ENCODE peak calls at places on chromosomes 16 and 17, in ten cellular contexts. M, K, T, C, S, E, V, G, W and H are unnamed samples.

GRCh38 chr17:13113821-13114525 is 96.1 kb upstream of the ELAC2 start:
- DNase-seq in M (no peak), K (no peak), T (no peak), C (no peak), S (no peak), E (no peak), V (no peak), G (no peak), W (no peak), H (no peak)

GRCh38 chr16:89481556-89481955 is 8.8 kb downstream of the ANKRD11 start:
- DNase-seq in M (no peak), K (no peak), T (no peak), C (no peak), S (no peak), E (no peak), V (no peak), G (no peak), W (no peak), H (no peak)

GRCh38 chr17:14389656-14390055 is 88.8 kb downstream of the HS3ST3B1 start:
- DNase-seq in M (no peak), K (no peak), T (no peak), C (no peak), S (no peak), E (no peak), V (no peak), G (no peak), W (no peak), H (no peak)

GRCh38 chr16:76669288-76669687 is 392.1 kb downstream of the CNTNAP4 start:
- DNase-seq in M (no peak), K (no peak), T (no peak), C (no peak), S (no peak), E (no peak), V (no peak), G (no peak), W (no peak), H (no peak)

GRCh38 chr17:35286120-35286781 is 43.4 kb downstream of the SLFN5 start:
- DNase-seq in M (no peak), K (no peak), T (no peak), C (no peak), S (no peak), E (no peak), V (no peak), G (peak; percentile 51), W (no peak), H (no peak)

GRCh38 chr17:34379876-34380275 is 16.8 kb upstream of the CCL1 start:
- DNase-seq in M (no peak), K (no peak), T (no peak), C (no peak), S (no peak), E (no peak), V (no peak), G (no peak), W (no peak), H (no peak)

GRCh38 chr17:49337900-49338299 is 24.1 kb downstream of the ZNF652 start:
- DNase-seq in M (peak; percentile 26), K (no peak), T (no peak), C (no peak), S (no peak), E (no peak), V (no peak), G (no peak), W (no peak), H (no peak)

GRCh38 chr16:19505600-19506303 is 16.1 kb downstream of the GDE1 start:
- DNase-seq in M (no peak), K (no peak), T (no peak), C (peak; percentile 53), S (no peak), E (no peak), V (no peak), G (no peak), W (peak; percentile 23), H (no peak)

GRCh38 chr16:19005561-19006445 is 22.1 kb downstream of the TMC7 start:
- DNase-seq in M (peak; percentile 76), K (no peak), T (no peak), C (peak; percentile 97), S (no peak), E (no peak), V (no peak), G (no peak), W (peak; percentile 49), H (no peak)

GRCh38 chr17:75897076-75898019 is 597 bp upstream of the TRIM65 start:
- DNase-seq in M (no peak), K (no peak), T (no peak), C (no peak), S (no peak), E (no peak), V (no peak), G (no peak), W (no peak), H (peak; percentile 37)

GRCh38 chr17:8117980-8118768 is at the start of gene ALOXE3:
- DNase-seq in M (peak; percentile 93), K (no peak), T (peak; percentile 56), C (peak; percentile 22), S (peak; percentile 39), E (no peak), V (no peak), G (peak; percentile 49), W (peak; percentile 28), H (peak; percentile 78)

GRCh38 chr17:688100-688989 is 26.3 kb downstream of the VPS53 start:
- DNase-seq in M (peak; percentile 46), K (peak; percentile 28), T (no peak), C (peak; percentile 24), S (no peak), E (no peak), V (no peak), G (peak; percentile 22), W (peak; percentile 17), H (no peak)

GRCh38 chr16:78122774-78123315 is 23.4 kb downstream of the WWOX start:
- DNase-seq in M (peak; percentile 65), K (no peak), T (peak; percentile 58), C (peak; percentile 81), S (peak; percentile 60), E (peak; percentile 22), V (no peak), G (peak; percentile 12), W (no peak), H (no peak)

GRCh38 chr17:61362396-61362795 is 37.2 kb upstream of the TBX2 start:
- DNase-seq in M (no peak), K (no peak), T (no peak), C (no peak), S (no peak), E (no peak), V (no peak), G (no peak), W (no peak), H (no peak)

GRCh38 chr17:40536731-40537171 is 28.5 kb downstream of the CCR7 start:
- DNase-seq in M (no peak), K (no peak), T (peak; percentile 54), C (no peak), S (no peak), E (no peak), V (no peak), G (no peak), W (no peak), H (no peak)

GRCh38 chr17:29209073-29209472 is 28.9 kb upstream of the MYO18A start:
- DNase-seq in M (no peak), K (no peak), T (no peak), C (no peak), S (no peak), E (no peak), V (no peak), G (no peak), W (no peak), H (no peak)

GRCh38 chr17:77451271-77451893 is 310.6 kb downstream of the SEC14L1 start:
- DNase-seq in M (peak; percentile 76), K (no peak), T (no peak), C (no peak), S (peak; percentile 78), E (no peak), V (peak; percentile 64), G (peak; percentile 83), W (peak; percentile 66), H (peak; percentile 71)

GRCh38 chr17:17447264-17447663 is 29.5 kb upstream of the MED9 start:
- DNase-seq in M (no peak), K (no peak), T (no peak), C (no peak), S (no peak), E (no peak), V (no peak), G (no peak), W (no peak), H (no peak)